ENCODE peak calls at places on chromosome 12, in ten cellular contexts. C is epithelial cell of esophagus, I is AG04450, J is heart right ventricle, U is right lobe of liver, O is ovary, W is WTC11, B is AG04449, M is transverse colon, Q is dorsolateral prefrontal cortex. T is an unnamed sample.

GRCh38 chr12:76259071-76259470 is 89.1 kb downstream of the BBS10 start:
- DNase-seq in C (no peak), I (no peak), J (no peak), U (no peak), O (no peak), W (no peak), B (no peak), M (no peak), Q (no peak), T (peak)

GRCh38 chr12:46260153-46260912 is 8.5 kb downstream of the SLC38A1 start:
- DNase-seq in C (peak), I (peak), J (no peak), U (no peak), O (no peak), W (no peak), B (peak), M (no peak), Q (no peak), T (peak)

GRCh38 chr12:32944195-32944594 is 47.6 kb upstream of the PKP2 start:
- DNase-seq in C (peak), I (no peak), J (no peak), U (no peak), O (no peak), W (no peak), B (no peak), M (no peak), Q (no peak), T (no peak)

GRCh38 chr12:50625029-50625875 is 120.5 kb downstream of the DIP2B start:
- DNase-seq in C (no peak), I (no peak), J (no peak), U (no peak), O (no peak), W (no peak), B (no peak), M (no peak), Q (no peak), T (no peak)

GRCh38 chr12:118126119-118126757 is 9.7 kb upstream of the PEBP1 start:
- DNase-seq in C (no peak), I (no peak), J (peak), U (peak), O (peak), W (no peak), B (no peak), M (peak), Q (no peak), T (no peak)

GRCh38 chr12:68119724-68120211 is 39.8 kb downstream of the IFNG start:
- DNase-seq in C (peak), I (no peak), J (no peak), U (no peak), O (no peak), W (no peak), B (no peak), M (no peak), Q (no peak), T (no peak)

GRCh38 chr12:28088566-28089277 is 101.5 kb upstream of the CCDC91 start:
- DNase-seq in C (peak), I (no peak), J (no peak), U (no peak), O (no peak), W (no peak), B (no peak), M (no peak), Q (no peak), T (peak)

GRCh38 chr12:120229583-120230325 is 28.8 kb upstream of the RPLP0 start:
- DNase-seq in C (peak), I (no peak), J (no peak), U (no peak), O (no peak), W (peak), B (no peak), M (peak), Q (no peak), T (peak)

GRCh38 chr12:26539131-26539530 is 293.9 kb downstream of the ITPR2 start:
- DNase-seq in C (no peak), I (no peak), J (no peak), U (no peak), O (no peak), W (no peak), B (no peak), M (peak), Q (no peak), T (no peak)

GRCh38 chr12:131938082-131938481 is 9.0 kb downstream of the PUS1 start:
- DNase-seq in C (no peak), I (no peak), J (no peak), U (no peak), O (peak), W (no peak), B (no peak), M (no peak), Q (peak), T (no peak)

GRCh38 chr12:30985814-30986452 is 59.4 kb downstream of the TSPAN11 start:
- DNase-seq in C (peak), I (no peak), J (peak), U (peak), O (no peak), W (peak), B (no peak), M (peak), Q (peak), T (peak)

GRCh38 chr12:53045646-53046045 is 4.2 kb upstream of the TNS2 start:
- DNase-seq in C (no peak), I (no peak), J (no peak), U (peak), O (peak), W (no peak), B (no peak), M (no peak), Q (no peak), T (no peak)

GRCh38 chr12:12582895-12583303 is 20.2 kb upstream of the DUSP16 start:
- DNase-seq in C (peak), I (no peak), J (no peak), U (no peak), O (no peak), W (no peak), B (no peak), M (no peak), Q (no peak), T (peak)

GRCh38 chr12:124686885-124687694 is 119.7 kb upstream of the NCOR2 start:
- DNase-seq in C (peak), I (no peak), J (no peak), U (no peak), O (no peak), W (no peak), B (no peak), M (no peak), Q (no peak), T (no peak)

GRCh38 chr12:64237382-64237781 is 15.3 kb upstream of the KICS2 start:
- DNase-seq in C (no peak), I (no peak), J (no peak), U (no peak), O (no peak), W (no peak), B (no peak), M (no peak), Q (no peak), T (no peak)

GRCh38 chr12:15726029-15726756 is 63.0 kb downstream of the EPS8 start:
- DNase-seq in C (no peak), I (no peak), J (no peak), U (no peak), O (no peak), W (no peak), B (no peak), M (no peak), Q (no peak), T (no peak)

GRCh38 chr12:105253882-105254513 is 18.0 kb upstream of the APPL2 start:
- DNase-seq in C (peak), I (no peak), J (no peak), U (no peak), O (no peak), W (no peak), B (no peak), M (no peak), Q (no peak), T (peak)

GRCh38 chr12:96108321-96108720 is 72.9 kb upstream of the LTA4H start:
- DNase-seq in C (peak), I (no peak), J (peak), U (peak), O (no peak), W (no peak), B (no peak), M (peak), Q (no peak), T (no peak)

GRCh38 chr12:20409639-20410038 is 41.3 kb downstream of the PDE3A start:
- DNase-seq in C (no peak), I (no peak), J (no peak), U (no peak), O (no peak), W (no peak), B (no peak), M (no peak), Q (no peak), T (no peak)

GRCh38 chr12:80186727-80187217 is 87.4 kb downstream of the OTOGL start:
- DNase-seq in C (peak), I (peak), J (no peak), U (peak), O (peak), W (peak), B (peak), M (peak), Q (no peak), T (peak)

GRCh38 chr12:123941485-123942276 is 30.9 kb downstream of the CCDC92 start:
- DNase-seq in C (no peak), I (no peak), J (no peak), U (no peak), O (no peak), W (no peak), B (no peak), M (no peak), Q (no peak), T (no peak)

GRCh38 chr12:84913151-84913550 is 552 bp upstream of the SLC6A15 start:
- DNase-seq in C (peak), I (no peak), J (no peak), U (no peak), O (no peak), W (no peak), B (no peak), M (no peak), Q (no peak), T (no peak)

GRCh38 chr12:108799528-108800243 is 57.7 kb downstream of the SSH1 start:
- DNase-seq in C (no peak), I (no peak), J (no peak), U (no peak), O (no peak), W (no peak), B (no peak), M (no peak), Q (no peak), T (no peak)

GRCh38 chr12:79911889-79912656 is 22.8 kb downstream of the PPP1R12A start:
- DNase-seq in C (peak), I (no peak), J (no peak), U (no peak), O (no peak), W (no peak), B (no peak), M (no peak), Q (no peak), T (peak)

GRCh38 chr12:27257104-27257848 is 13.2 kb downstream of the STK38L start:
- DNase-seq in C (peak), I (no peak), J (no peak), U (no peak), O (no peak), W (no peak), B (no peak), M (no peak), Q (no peak), T (peak)

GRCh38 chr12:87995581-87996178 is 33.5 kb downstream of the C12orf50 start:
- DNase-seq in C (peak), I (peak), J (peak), U (peak), O (peak), W (peak), B (peak), M (peak), Q (peak), T (peak)

GRCh38 chr12:88361493-88361892 is 218.8 kb downstream of the KITLG start:
- DNase-seq in C (peak), I (no peak), J (no peak), U (no peak), O (no peak), W (no peak), B (no peak), M (no peak), Q (no peak), T (peak)

GRCh38 chr12:75542942-75543341 is 31.5 kb upstream of the KRR1 start:
- DNase-seq in C (no peak), I (no peak), J (no peak), U (no peak), O (no peak), W (no peak), B (no peak), M (no peak), Q (no peak), T (no peak)

GRCh38 chr12:12560587-12561304 is 1.9 kb downstream of the DUSP16 start:
- DNase-seq in C (peak), I (no peak), J (no peak), U (peak), O (peak), W (no peak), B (no peak), M (peak), Q (no peak), T (peak)

GRCh38 chr12:45122776-45123380 is 72.0 kb upstream of the DBX2 start:
- DNase-seq in C (peak), I (no peak), J (no peak), U (no peak), O (no peak), W (peak), B (no peak), M (no peak), Q (no peak), T (peak)
- TF ChIP-seq CTCF in C (peak), I (peak), J (peak), U (peak), O (no peak), W (no peak), B (no peak), M (no peak), Q (peak), T (peak)

GRCh38 chr12:54128466-54128865 is 60.3 kb downstream of the SMUG1 start:
- DNase-seq in C (no peak), I (no peak), J (no peak), U (no peak), O (no peak), W (no peak), B (no peak), M (no peak), Q (no peak), T (no peak)

GRCh38 chr12:54129028-54129903 is 59.5 kb downstream of the SMUG1 start:
- DNase-seq in C (no peak), I (no peak), J (no peak), U (no peak), O (no peak), W (no peak), B (no peak), M (no peak), Q (no peak), T (no peak)

GRCh38 chr12:54127538-54128259 is 61.1 kb downstream of the SMUG1 start:
- DNase-seq in C (no peak), I (no peak), J (no peak), U (no peak), O (peak), W (no peak), B (no peak), M (no peak), Q (no peak), T (no peak)

GRCh38 chr12:54126696-54127537 is 61.9 kb downstream of the SMUG1 start:
- DNase-seq in C (no peak), I (no peak), J (peak), U (no peak), O (peak), W (peak), B (no peak), M (peak), Q (no peak), T (no peak)

GRCh38 chr12:54125950-54126695 is 62.7 kb downstream of the SMUG1 start:
- DNase-seq in C (no peak), I (no peak), J (peak), U (no peak), O (peak), W (peak), B (no peak), M (peak), Q (no peak), T (no peak)
- TF ChIP-seq CTCF in C (no peak), I (no peak), J (no peak), U (no peak), O (no peak), W (no peak), B (no peak), M (no peak), Q (no peak), T (no peak)

GRCh38 chr12:49298160-49298559 is 3.2 kb downstream of the PRPH start:
- DNase-seq in C (no peak), I (no peak), J (no peak), U (no peak), O (no peak), W (no peak), B (no peak), M (peak), Q (no peak), T (no peak)
- TF ChIP-seq CTCF in C (no peak), I (no peak), J (no peak), U (peak), O (no peak), W (no peak), B (no peak), M (no peak), Q (no peak), T (peak)

GRCh38 chr12:107732365-107732764 is 28.6 kb downstream of the PRDM4 start:
- DNase-seq in C (no peak), I (no peak), J (no peak), U (no peak), O (no peak), W (peak), B (no peak), M (no peak), Q (no peak), T (no peak)

GRCh38 chr12:107731376-107731775 is 29.6 kb downstream of the PRDM4 start:
- DNase-seq in C (peak), I (no peak), J (no peak), U (no peak), O (no peak), W (no peak), B (no peak), M (no peak), Q (no peak), T (no peak)

GRCh38 chr12:107730942-107731341 is 30.0 kb downstream of the PRDM4 start:
- DNase-seq in C (no peak), I (no peak), J (no peak), U (no peak), O (no peak), W (no peak), B (no peak), M (no peak), Q (no peak), T (no peak)

GRCh38 chr12:107734139-107734538 is 26.8 kb downstream of the PRDM4 start:
- DNase-seq in C (no peak), I (no peak), J (no peak), U (no peak), O (no peak), W (no peak), B (no peak), M (no peak), Q (no peak), T (no peak)

DNA sequence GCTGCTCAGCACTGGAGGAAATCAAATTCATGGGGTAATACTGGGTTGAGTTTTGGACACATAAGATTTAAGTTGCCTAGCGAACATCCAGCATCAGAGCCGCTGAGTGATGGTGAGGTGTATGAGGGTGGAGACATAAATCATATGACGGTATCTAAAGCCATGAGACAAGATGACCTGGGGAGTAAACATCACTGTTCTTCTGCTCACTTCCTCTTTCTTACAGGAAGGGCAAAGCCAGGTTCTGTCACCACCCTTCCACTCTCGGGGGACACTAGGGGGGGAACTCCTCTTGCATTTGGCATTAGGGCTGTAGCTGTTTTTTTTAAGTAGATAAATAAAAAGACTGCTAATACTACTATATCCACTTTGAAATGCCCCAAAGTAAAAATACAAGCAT is 24.0 kb downstream of the PRDM4 start:
- DNase-seq in C (no peak), I (no peak), J (no peak), U (no peak), O (no peak), W (no peak), B (no peak), M (peak), Q (no peak), T (no peak)
- TF ChIP-seq CTCF in C (no peak), I (no peak), J (no peak), U (no peak), O (no peak), W (no peak), B (no peak), M (no peak), Q (no peak), T (no peak)

GRCh38 chr12:122500685-122501488 is at the start of gene ZCCHC8:
- DNase-seq in C (peak), I (peak), J (peak), U (peak), O (peak), W (peak), B (peak), M (peak), Q (peak), T (peak)
- TF ChIP-seq CTCF in C (no peak), I (peak), J (peak), U (no peak), O (peak), W (no peak), B (no peak), M (no peak), Q (peak), T (peak)

GRCh38 chr12:4742421-4742970 is 22.3 kb downstream of the GALNT8 start:
- DNase-seq in C (no peak), I (no peak), J (no peak), U (no peak), O (no peak), W (no peak), B (no peak), M (no peak), Q (no peak), T (no peak)

GRCh38 chr12:4745249-4745648 is 25.0 kb downstream of the GALNT8 start:
- DNase-seq in C (no peak), I (no peak), J (peak), U (no peak), O (no peak), W (no peak), B (no peak), M (no peak), Q (no peak), T (no peak)

GRCh38 chr12:4744709-4745108 is 24.5 kb downstream of the GALNT8 start:
- DNase-seq in C (no peak), I (no peak), J (no peak), U (no peak), O (no peak), W (no peak), B (no peak), M (no peak), Q (no peak), T (no peak)

GRCh38 chr12:4738541-4738940 is 18.3 kb downstream of the GALNT8 start:
- DNase-seq in C (no peak), I (no peak), J (no peak), U (no peak), O (no peak), W (no peak), B (no peak), M (no peak), Q (no peak), T (no peak)

GRCh38 chr12:4743046-4743445 is 22.8 kb downstream of the GALNT8 start:
- DNase-seq in C (no peak), I (no peak), J (no peak), U (no peak), O (no peak), W (peak), B (no peak), M (peak), Q (no peak), T (no peak)
- TF ChIP-seq CTCF in C (no peak), I (no peak), J (no peak), U (no peak), O (no peak), W (no peak), B (no peak), M (no peak), Q (no peak), T (no peak)

GRCh38 chr12:104154286-104154685 is 16.3 kb upstream of the NFYB start:
- DNase-seq in C (no peak), I (no peak), J (no peak), U (no peak), O (no peak), W (no peak), B (no peak), M (no peak), Q (no peak), T (no peak)

GRCh38 chr12:104147346-104147745 is 9.3 kb upstream of the NFYB start:
- DNase-seq in C (no peak), I (no peak), J (no peak), U (no peak), O (no peak), W (no peak), B (no peak), M (no peak), Q (no peak), T (no peak)

GRCh38 chr12:104155711-104156555 is 17.9 kb upstream of the NFYB start:
- DNase-seq in C (no peak), I (no peak), J (no peak), U (no peak), O (no peak), W (no peak), B (no peak), M (no peak), Q (no peak), T (no peak)

GRCh38 chr12:104154806-104155205 is 16.8 kb upstream of the NFYB start:
- DNase-seq in C (no peak), I (no peak), J (no peak), U (no peak), O (no peak), W (no peak), B (no peak), M (no peak), Q (no peak), T (no peak)

DNA sequence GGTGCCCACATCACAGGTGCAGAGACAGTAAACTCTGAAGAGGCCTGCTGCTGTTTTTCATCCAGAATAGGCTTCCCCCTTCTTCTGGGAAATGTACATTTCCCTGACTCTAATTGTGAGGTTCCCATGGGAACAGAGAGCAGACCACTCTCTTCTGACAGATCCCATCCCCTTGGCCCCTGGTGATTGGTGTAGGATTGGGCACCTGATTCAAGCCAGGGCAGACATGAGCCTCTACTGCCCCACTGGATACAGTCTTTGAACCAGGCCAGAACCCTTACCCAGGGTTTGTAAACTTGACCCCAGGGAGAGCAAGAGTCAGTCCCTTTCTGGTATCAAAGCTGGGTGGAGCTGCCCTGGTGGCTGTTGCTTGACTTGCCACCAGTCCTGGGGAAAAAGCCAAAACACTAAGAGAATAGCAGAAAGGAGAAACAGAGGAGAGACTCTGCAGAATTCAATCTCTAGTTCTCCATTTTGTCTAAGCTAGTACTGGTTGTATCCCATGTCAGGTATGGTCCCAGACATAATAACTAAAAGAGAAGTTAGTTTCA is 14.8 kb upstream of the NFYB start:
- DNase-seq in C (no peak), I (no peak), J (no peak), U (no peak), O (no peak), W (no peak), B (no peak), M (no peak), Q (no peak), T (no peak)
- TF ChIP-seq CTCF in C (no peak), I (no peak), J (no peak), U (no peak), O (no peak), W (no peak), B (no peak), M (no peak), Q (no peak), T (no peak)